ENCODE peak calls at places on chromosomes 6 and 20, in four cellular contexts. One of them, this sample, is unnamed.

GRCh38 chr6:117989086-117989485 is 82.0 kb downstream of the SLC35F1 start:
- DNase-seq in psoas muscle: no peak
- DNase-seq in right lobe of liver: no peak
- DNase-seq in tibial nerve: no peak
- DNase-seq in this sample: no peak

GRCh38 chr20:57391439-57392129 is 388 bp downstream of the RBM38 start:
- DNase-seq in right lobe of liver: peak; percentile 48
- DNase-seq in psoas muscle: peak; percentile 74
- DNase-seq in tibial nerve: no peak
- DNase-seq in this sample: peak; percentile 28

GRCh38 chr20:39433461-39433860 is 471.3 kb downstream of the DHX35 start:
- DNase-seq in psoas muscle: no peak
- DNase-seq in right lobe of liver: no peak
- DNase-seq in tibial nerve: no peak
- DNase-seq in this sample: no peak

GRCh38 chr6:13079096-13079758 is 249.1 kb downstream of the TBC1D7 start:
- DNase-seq in psoas muscle: no peak
- DNase-seq in tibial nerve: no peak
- DNase-seq in right lobe of liver: no peak
- DNase-seq in this sample: no peak

GRCh38 chr20:33387177-33387576 is 14.1 kb downstream of the CDK5RAP1 start:
- DNase-seq in tibial nerve: no peak
- DNase-seq in right lobe of liver: peak; percentile 50
- DNase-seq in psoas muscle: peak; percentile 58
- DNase-seq in this sample: peak; percentile 79

GRCh38 chr6:108737594-108738546 is 110.4 kb upstream of the ARMC2 start:
- DNase-seq in tibial nerve: peak; percentile 37
- DNase-seq in right lobe of liver: no peak
- DNase-seq in psoas muscle: no peak
- DNase-seq in this sample: no peak

GRCh38 chr6:76466286-76466685 is 393.8 kb upstream of the IMPG1 start:
- DNase-seq in psoas muscle: no peak
- DNase-seq in right lobe of liver: no peak
- DNase-seq in tibial nerve: no peak
- DNase-seq in this sample: no peak

GRCh38 chr20:31260326-31260932 is 3.0 kb downstream of the DEFB115 start:
- DNase-seq in tibial nerve: no peak
- DNase-seq in right lobe of liver: no peak
- DNase-seq in psoas muscle: no peak
- DNase-seq in this sample: no peak

GRCh38 chr20:56414842-56415765 is 3.0 kb downstream of the CASS4 start:
- DNase-seq in right lobe of liver: no peak
- DNase-seq in psoas muscle: no peak
- DNase-seq in tibial nerve: no peak
- DNase-seq in this sample: no peak

GRCh38 chr20:58366016-58366415 is 23.0 kb upstream of the VAPB start:
- DNase-seq in tibial nerve: no peak
- DNase-seq in psoas muscle: no peak
- DNase-seq in right lobe of liver: no peak
- DNase-seq in this sample: no peak

DNA sequence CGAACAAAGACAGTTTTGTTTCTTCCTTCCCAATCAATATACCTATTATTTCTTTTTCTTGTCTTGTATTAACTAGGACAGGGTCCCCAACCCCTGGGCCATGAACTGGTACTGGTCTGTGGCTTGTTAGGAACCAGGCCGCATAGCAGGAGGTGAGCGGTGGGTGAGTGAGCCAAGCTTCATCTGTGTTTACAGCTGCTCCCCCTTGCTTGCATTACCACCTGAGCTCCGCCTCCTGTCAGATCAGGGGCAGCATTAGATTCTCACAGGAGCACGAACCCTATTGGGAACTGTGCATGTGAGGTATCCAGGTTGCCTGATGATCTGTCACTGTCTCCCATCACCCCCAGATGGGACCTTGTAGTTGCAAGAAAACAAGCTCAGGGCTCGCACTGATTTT is 151.9 kb downstream of the CDKAL1 start:
- DNase-seq in tibial nerve: no peak
- DNase-seq in psoas muscle: no peak
- DNase-seq in right lobe of liver: no peak
- DNase-seq in this sample: no peak
- TF ChIP-seq CTCF in tibial nerve: no peak
- TF ChIP-seq CTCF in psoas muscle: no peak
- TF ChIP-seq CTCF in right lobe of liver: no peak
- TF ChIP-seq CTCF in this sample: no peak

GRCh38 chr20:14783766-14784165 is 446.4 kb upstream of the FLRT3 start:
- DNase-seq in right lobe of liver: no peak
- DNase-seq in tibial nerve: no peak
- DNase-seq in psoas muscle: no peak
- DNase-seq in this sample: no peak
- H3K4me3 ChIP-seq in right lobe of liver: no peak overlapping the region
- H3K4me3 ChIP-seq in tibial nerve: no peak overlapping the region
- H3K4me3 ChIP-seq in psoas muscle: no peak overlapping the region
- H3K4me3 ChIP-seq in this sample: no peak overlapping the region

DNA sequence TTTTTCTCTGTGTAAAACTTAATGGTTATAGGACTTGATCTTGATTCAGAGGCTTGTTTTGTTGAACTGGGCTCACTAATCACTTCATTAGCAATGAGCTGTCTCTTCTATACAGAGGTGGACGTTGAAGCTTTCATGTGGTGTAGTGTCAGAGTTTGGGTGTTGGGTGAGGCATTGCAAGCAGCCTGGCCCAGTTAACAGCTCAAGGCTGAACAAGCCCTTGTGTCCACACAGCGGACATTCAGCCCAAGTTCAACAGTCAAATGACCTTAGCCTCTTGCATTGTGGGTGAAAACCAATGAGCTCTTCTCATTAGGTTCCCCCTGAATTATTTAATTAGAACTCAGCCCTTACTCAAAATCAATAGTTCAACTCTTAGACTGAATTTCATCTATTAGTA is 12.5 kb downstream of the COL10A1 start:
- DNase-seq in right lobe of liver: no peak
- DNase-seq in psoas muscle: no peak
- DNase-seq in tibial nerve: no peak
- DNase-seq in this sample: no peak
- H3K36me3 ChIP-seq in right lobe of liver: peaks cover 21% of the 10 kb centered on the region
- H3K36me3 ChIP-seq in psoas muscle: peaks cover 6% of the 10 kb centered on the region
- H3K36me3 ChIP-seq in tibial nerve: no peaks in the 10 kb centered on the region
- H3K36me3 ChIP-seq in this sample: no peaks in the 10 kb centered on the region

GRCh38 chr6:116393430-116393829 is 22.7 kb downstream of the DSE start:
- DNase-seq in tibial nerve: no peak
- DNase-seq in psoas muscle: no peak
- DNase-seq in right lobe of liver: no peak
- DNase-seq in this sample: no peak
- TF ChIP-seq CTCF in tibial nerve: peak; percentile 17
- TF ChIP-seq CTCF in psoas muscle: peak; percentile 32
- TF ChIP-seq CTCF in right lobe of liver: no peak
- TF ChIP-seq CTCF in this sample: no peak

GRCh38 chr6:159729598-159729997 is 2.3 kb downstream of the WTAP start:
- DNase-seq in psoas muscle: peak; percentile 75
- DNase-seq in tibial nerve: no peak
- DNase-seq in right lobe of liver: no peak
- DNase-seq in this sample: no peak

GRCh38 chr6:159726918-159727716 is at the start of gene WTAP:
- DNase-seq in right lobe of liver: peak; percentile 98
- DNase-seq in tibial nerve: peak; percentile 91
- DNase-seq in psoas muscle: peak; percentile 97
- DNase-seq in this sample: peak; percentile 96

GRCh38 chr6:159727717-159728440 is 573 bp downstream of the WTAP start:
- DNase-seq in right lobe of liver: no peak
- DNase-seq in tibial nerve: no peak
- DNase-seq in psoas muscle: no peak
- DNase-seq in this sample: no peak

GRCh38 chr6:159728552-159728951 is 1.2 kb downstream of the WTAP start:
- DNase-seq in right lobe of liver: no peak
- DNase-seq in tibial nerve: no peak
- DNase-seq in psoas muscle: no peak
- DNase-seq in this sample: no peak

DNA sequence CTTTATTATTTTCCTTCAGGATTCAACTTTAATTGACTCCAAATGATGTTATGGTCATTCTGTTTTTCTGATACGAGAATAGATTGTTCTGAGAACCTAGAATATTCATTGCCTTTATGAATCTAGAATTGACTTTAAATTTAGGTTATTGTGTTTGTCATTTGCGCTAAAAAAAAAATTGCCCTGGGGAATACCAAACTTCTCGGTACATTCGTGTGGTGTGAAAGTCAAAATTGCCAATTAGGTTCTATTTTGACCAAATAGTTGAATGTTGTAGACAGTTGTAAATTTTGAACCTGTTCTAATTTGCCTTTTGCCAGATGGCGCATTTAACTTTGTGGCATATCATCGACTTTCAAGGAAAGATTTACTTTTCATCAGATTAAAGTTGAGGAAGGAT is 3.0 kb downstream of the WTAP start:
- DNase-seq in tibial nerve: no peak
- DNase-seq in right lobe of liver: no peak
- DNase-seq in psoas muscle: no peak
- DNase-seq in this sample: no peak
- H3K4me3 ChIP-seq in tibial nerve: peak overlapping the region; percentile 81
- H3K4me3 ChIP-seq in right lobe of liver: no peak overlapping the region
- H3K4me3 ChIP-seq in psoas muscle: peak overlapping the region; percentile 90
- H3K4me3 ChIP-seq in this sample: peak overlapping the region; percentile 100

DNA sequence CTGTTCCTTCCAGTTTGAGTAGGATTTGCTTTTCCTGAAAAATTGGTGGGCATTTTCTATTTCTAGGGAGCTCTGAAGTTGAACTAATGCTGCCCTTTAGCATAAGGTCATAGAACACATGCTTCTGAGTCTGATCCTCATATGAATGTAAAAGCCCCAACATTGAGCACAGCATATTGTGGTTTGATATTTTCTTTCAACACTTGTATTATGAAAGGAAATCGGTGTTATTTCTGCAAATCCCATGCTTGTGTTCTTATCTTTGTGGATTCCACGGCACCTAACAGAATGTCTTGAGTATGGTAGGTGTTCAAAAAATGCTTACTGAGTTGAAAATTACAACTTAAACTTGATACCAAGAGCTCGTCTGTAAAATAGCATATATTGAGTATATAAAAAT is 85.8 kb downstream of the TRMT11 start:
- DNase-seq in right lobe of liver: no peak
- DNase-seq in tibial nerve: no peak
- DNase-seq in psoas muscle: no peak
- DNase-seq in this sample: no peak
- H3K36me3 ChIP-seq in right lobe of liver: no peaks in the 10 kb centered on the region
- H3K36me3 ChIP-seq in tibial nerve: no peaks in the 10 kb centered on the region
- H3K36me3 ChIP-seq in psoas muscle: no peaks in the 10 kb centered on the region
- H3K36me3 ChIP-seq in this sample: no peaks in the 10 kb centered on the region

GRCh38 chr6:170044836-170045562 is 245.9 kb downstream of the DLL1 start:
- DNase-seq in tibial nerve: no peak
- DNase-seq in psoas muscle: peak; percentile 39
- DNase-seq in right lobe of liver: peak; percentile 7
- DNase-seq in this sample: no peak

GRCh38 chr6:170043881-170044790 is 246.7 kb downstream of the DLL1 start:
- DNase-seq in tibial nerve: no peak
- DNase-seq in psoas muscle: peak; percentile 62
- DNase-seq in right lobe of liver: peak; percentile 7
- DNase-seq in this sample: no peak

GRCh38 chr6:170042086-170042485 is 248.8 kb downstream of the DLL1 start:
- DNase-seq in tibial nerve: no peak
- DNase-seq in right lobe of liver: no peak
- DNase-seq in psoas muscle: no peak
- DNase-seq in this sample: no peak

GRCh38 chr6:170042596-170043118 is 248.2 kb downstream of the DLL1 start:
- DNase-seq in right lobe of liver: no peak
- DNase-seq in psoas muscle: peak; percentile 4
- DNase-seq in tibial nerve: no peak
- DNase-seq in this sample: no peak

GRCh38 chr6:170043150-170043819 is 247.6 kb downstream of the DLL1 start:
- DNase-seq in tibial nerve: no peak
- DNase-seq in right lobe of liver: peak; percentile 8
- DNase-seq in psoas muscle: peak; percentile 50
- DNase-seq in this sample: no peak
- TF ChIP-seq CTCF in tibial nerve: no peak
- TF ChIP-seq CTCF in right lobe of liver: no peak
- TF ChIP-seq CTCF in psoas muscle: peak; percentile 4
- TF ChIP-seq CTCF in this sample: no peak

This sample was measured in adrenal gland.